ENCODE peak calls at places on chromosomes 2 and 18, in four cellular contexts. A is NCI-H1105; T is stimulated activated CD8-positive, alpha-beta memory T cell treated with anti-CD3 and anti-CD28 coated beads, Interleukin-4, amount 100 ng/mL, for 1 hour; V is C1 segment of cervical spinal cord. C is an unnamed sample.

GRCh38 chr2:201363857-201364560 is 6.9 kb upstream of the FLACC1 start:
- DNase-seq in A (peak; percentile 9), T (no peak), V (no peak), C (no peak)

GRCh38 chr18:22705328-22705727 is 227.8 kb upstream of the RBBP8 start:
- DNase-seq in A (no peak), T (no peak), V (no peak), C (no peak)

GRCh38 chr2:239500915-239501630 is 100.3 kb upstream of the HDAC4 start:
- DNase-seq in A (no peak), T (no peak), V (no peak), C (no peak)

GRCh38 chr2:50491541-50492114 is 540.3 kb downstream of the NRXN1 start:
- DNase-seq in A (peak; percentile 32), T (no peak), V (no peak), C (peak; percentile 12)

GRCh38 chr2:108363048-108363899 is 14.5 kb upstream of the SULT1C4 start:
- DNase-seq in A (no peak), T (no peak), V (no peak), C (no peak)

GRCh38 chr2:133197156-133197555 is 371.1 kb downstream of the NCKAP5 start:
- DNase-seq in A (no peak), T (no peak), V (no peak), C (no peak)

GRCh38 chr2:224407241-224407680 is 5.4 kb upstream of the FAM124B start:
- DNase-seq in A (no peak), T (no peak), V (no peak), C (no peak)

GRCh38 chr2:216985658-216986141 is 125.8 kb upstream of the TNP1 start:
- DNase-seq in A (peak; percentile 83), T (no peak), V (no peak), C (no peak)

GRCh38 chr2:80560298-80560697 is 255.7 kb upstream of the LRRTM1 start:
- DNase-seq in A (no peak), T (no peak), V (no peak), C (no peak)

C was measured in occipital lobe.